ENCODE peak calls at places on chromosomes 6 and 20, in six cellular contexts. P is posterior cingulate gyrus, M is EL, Z is neuronal stem cell, I is activated T-cell treated with anti-CD3 and anti-CD28 coated beads for 1 hour, T is anterior cingulate cortex. O is an unnamed sample.
A peak's percentile ranks its signal among the peaks of the same experiment; 100 is the strongest.

GRCh38 chr6:159762681-159763293 is 942 bp downstream of the ACAT2 start:
- DNase-seq in I (no peak), M (no peak), Z (no peak), T (no peak), P (no peak), O (peak; percentile 40)

GRCh38 chr6:137798846-137799245 is 68.2 kb upstream of the TNFAIP3 start:
- DNase-seq in T (no peak), M (no peak), Z (no peak), P (no peak), I (no peak), O (no peak)

GRCh38 chr6:133646021-133646682 is 242.8 kb upstream of the TCF21 start:
- DNase-seq in Z (no peak), P (no peak), I (no peak), T (no peak), M (peak; percentile 95), O (no peak)

GRCh38 chr6:36685926-36686667 is 7.6 kb downstream of the CDKN1A start:
- DNase-seq in T (no peak), M (peak; percentile 18), I (no peak), Z (no peak), P (no peak), O (no peak)

GRCh38 chr20:57389695-57390603 is 1.2 kb upstream of the RBM38 start:
- DNase-seq in Z (peak; percentile 29), I (no peak), T (no peak), P (no peak), M (no peak), O (peak; percentile 62)

GRCh38 chr6:153117986-153118886 is 12.8 kb downstream of the RGS17 start:
- DNase-seq in T (no peak), P (no peak), Z (no peak), M (peak; percentile 68), I (no peak), O (no peak)

GRCh38 chr6:107716688-107717089 is 107.4 kb downstream of the SCML4 start:
- DNase-seq in M (peak; percentile 58), I (peak; percentile 52), T (no peak), P (no peak), Z (no peak), O (peak; percentile 43)

GRCh38 chr6:52390361-52390727 is 28.4 kb downstream of the PAQR8 start:
- DNase-seq in I (peak; percentile 24), Z (no peak), T (no peak), M (peak; percentile 76), P (no peak), O (peak; percentile 26)

GRCh38 chr6:127868338-127868737 is 32.5 kb downstream of the THEMIS start:
- DNase-seq in P (no peak), I (no peak), Z (no peak), M (peak; percentile 13), T (no peak), O (no peak)

GRCh38 chr6:132270745-132271414 is 130.4 kb downstream of the MOXD1 start:
- DNase-seq in T (no peak), Z (no peak), M (no peak), P (no peak), I (no peak), O (no peak)

GRCh38 chr6:30836431-30836866 is 47.9 kb upstream of the DDR1 start:
- DNase-seq in M (peak; percentile 33), I (no peak), Z (no peak), P (no peak), T (peak; percentile 2), O (no peak)

O was measured in memory B cell.